ENCODE peak calls at places on chromosome 1, in eight cellular contexts. One of them, this sample, is unnamed.

GRCh38 chr1:23198373-23198772 is 18.9 kb downstream of the HTR1D start:
- DNase-seq in dorsolateral prefrontal cortex: no peak
- DNase-seq in fibroblast of lung: peak
- DNase-seq in substantia nigra: no peak
- DNase-seq in tibial artery: no peak
- DNase-seq in lower lobe of right lung: no peak
- DNase-seq in upper lobe of right lung: no peak
- DNase-seq in GM23248: peak
- DNase-seq in this sample: no peak

GRCh38 chr1:50697440-50698421 is 262.3 kb downstream of the FAF1 start:
- DNase-seq in lower lobe of right lung: no peak
- DNase-seq in upper lobe of right lung: no peak
- DNase-seq in substantia nigra: peak
- DNase-seq in GM23248: peak
- DNase-seq in dorsolateral prefrontal cortex: no peak
- DNase-seq in tibial artery: no peak
- DNase-seq in fibroblast of lung: peak
- DNase-seq in this sample: no peak

GRCh38 chr1:178323067-178323466 is 173.7 kb downstream of the CLEC20A start:
- DNase-seq in fibroblast of lung: no peak
- DNase-seq in upper lobe of right lung: no peak
- DNase-seq in lower lobe of right lung: no peak
- DNase-seq in GM23248: no peak
- DNase-seq in tibial artery: no peak
- DNase-seq in substantia nigra: no peak
- DNase-seq in dorsolateral prefrontal cortex: no peak
- DNase-seq in this sample: no peak

GRCh38 chr1:175129997-175130648 is 62.5 kb downstream of the KIAA0040 start:
- DNase-seq in fibroblast of lung: no peak
- DNase-seq in dorsolateral prefrontal cortex: no peak
- DNase-seq in lower lobe of right lung: no peak
- DNase-seq in upper lobe of right lung: no peak
- DNase-seq in substantia nigra: no peak
- DNase-seq in tibial artery: no peak
- DNase-seq in GM23248: no peak
- DNase-seq in this sample: no peak

GRCh38 chr1:31637915-31638673 is 6.6 kb downstream of the PEF1 start:
- DNase-seq in upper lobe of right lung: no peak
- DNase-seq in dorsolateral prefrontal cortex: no peak
- DNase-seq in tibial artery: no peak
- DNase-seq in GM23248: no peak
- DNase-seq in fibroblast of lung: no peak
- DNase-seq in substantia nigra: no peak
- DNase-seq in lower lobe of right lung: no peak
- DNase-seq in this sample: no peak

GRCh38 chr1:204446413-204447111 is 34.9 kb upstream of the PPP1R15B start:
- DNase-seq in GM23248: peak
- DNase-seq in upper lobe of right lung: peak
- DNase-seq in lower lobe of right lung: peak
- DNase-seq in dorsolateral prefrontal cortex: peak
- DNase-seq in substantia nigra: peak
- DNase-seq in fibroblast of lung: peak
- DNase-seq in tibial artery: no peak
- DNase-seq in this sample: peak

GRCh38 chr1:67685558-67686271 is 714 bp downstream of the GADD45A start:
- DNase-seq in substantia nigra: no peak
- DNase-seq in GM23248: peak
- DNase-seq in lower lobe of right lung: peak
- DNase-seq in tibial artery: peak
- DNase-seq in upper lobe of right lung: peak
- DNase-seq in dorsolateral prefrontal cortex: no peak
- DNase-seq in fibroblast of lung: no peak
- DNase-seq in this sample: peak

GRCh38 chr1:109935451-109935900 is 24.8 kb downstream of the CSF1 start:
- DNase-seq in dorsolateral prefrontal cortex: no peak
- DNase-seq in tibial artery: no peak
- DNase-seq in GM23248: no peak
- DNase-seq in lower lobe of right lung: no peak
- DNase-seq in fibroblast of lung: no peak
- DNase-seq in substantia nigra: no peak
- DNase-seq in upper lobe of right lung: peak
- DNase-seq in this sample: no peak

GRCh38 chr1:26321315-26322041 is 3.7 kb downstream of the CD52 start:
- DNase-seq in tibial artery: peak
- DNase-seq in substantia nigra: peak
- DNase-seq in upper lobe of right lung: peak
- DNase-seq in dorsolateral prefrontal cortex: peak
- DNase-seq in GM23248: peak
- DNase-seq in lower lobe of right lung: peak
- DNase-seq in fibroblast of lung: peak
- DNase-seq in this sample: peak

GRCh38 chr1:53197301-53198205 is 929 bp downstream of the CPT2 start:
- DNase-seq in tibial artery: no peak
- DNase-seq in lower lobe of right lung: no peak
- DNase-seq in GM23248: peak
- DNase-seq in substantia nigra: no peak
- DNase-seq in fibroblast of lung: no peak
- DNase-seq in dorsolateral prefrontal cortex: no peak
- DNase-seq in upper lobe of right lung: no peak
- DNase-seq in this sample: no peak

GRCh38 chr1:10814954-10815862 is 18.8 kb upstream of the CASZ1 start:
- DNase-seq in dorsolateral prefrontal cortex: no peak
- DNase-seq in tibial artery: no peak
- DNase-seq in substantia nigra: no peak
- DNase-seq in fibroblast of lung: no peak
- DNase-seq in upper lobe of right lung: no peak
- DNase-seq in GM23248: no peak
- DNase-seq in lower lobe of right lung: no peak
- DNase-seq in this sample: no peak

GRCh38 chr1:231931846-231932454 is 305.4 kb downstream of the DISC1 start:
- DNase-seq in tibial artery: no peak
- DNase-seq in GM23248: no peak
- DNase-seq in upper lobe of right lung: no peak
- DNase-seq in substantia nigra: no peak
- DNase-seq in dorsolateral prefrontal cortex: no peak
- DNase-seq in lower lobe of right lung: no peak
- DNase-seq in fibroblast of lung: no peak
- DNase-seq in this sample: no peak

GRCh38 chr1:231929311-231929710 is 302.7 kb downstream of the DISC1 start:
- DNase-seq in GM23248: peak
- DNase-seq in upper lobe of right lung: no peak
- DNase-seq in dorsolateral prefrontal cortex: no peak
- DNase-seq in tibial artery: no peak
- DNase-seq in fibroblast of lung: peak
- DNase-seq in substantia nigra: no peak
- DNase-seq in lower lobe of right lung: no peak
- DNase-seq in this sample: no peak

GRCh38 chr1:231927431-231927830 is 300.8 kb downstream of the DISC1 start:
- DNase-seq in tibial artery: no peak
- DNase-seq in upper lobe of right lung: no peak
- DNase-seq in dorsolateral prefrontal cortex: no peak
- DNase-seq in lower lobe of right lung: no peak
- DNase-seq in substantia nigra: no peak
- DNase-seq in GM23248: no peak
- DNase-seq in fibroblast of lung: no peak
- DNase-seq in this sample: no peak

GRCh38 chr1:231931146-231931545 is 304.6 kb downstream of the DISC1 start:
- DNase-seq in tibial artery: no peak
- DNase-seq in GM23248: no peak
- DNase-seq in upper lobe of right lung: no peak
- DNase-seq in substantia nigra: no peak
- DNase-seq in fibroblast of lung: no peak
- DNase-seq in dorsolateral prefrontal cortex: no peak
- DNase-seq in lower lobe of right lung: no peak
- DNase-seq in this sample: no peak

GRCh38 chr1:231930257-231930947 is 303.8 kb downstream of the DISC1 start:
- DNase-seq in upper lobe of right lung: no peak
- DNase-seq in tibial artery: no peak
- DNase-seq in GM23248: no peak
- DNase-seq in fibroblast of lung: no peak
- DNase-seq in dorsolateral prefrontal cortex: no peak
- DNase-seq in lower lobe of right lung: no peak
- DNase-seq in substantia nigra: no peak
- DNase-seq in this sample: no peak
- H3K27ac ChIP-seq in upper lobe of right lung: no peak
- H3K27ac ChIP-seq in tibial artery: no peak
- H3K27ac ChIP-seq in GM23248: no peak
- H3K27ac ChIP-seq in fibroblast of lung: no peak
- H3K27ac ChIP-seq in dorsolateral prefrontal cortex: no peak
- H3K27ac ChIP-seq in lower lobe of right lung: no peak
- H3K27ac ChIP-seq in substantia nigra: no peak
- H3K27ac ChIP-seq in this sample: peak

GRCh38 chr1:207039380-207040180 is 7.0 kb upstream of the C1orf116 start:
- DNase-seq in lower lobe of right lung: no peak
- DNase-seq in GM23248: no peak
- DNase-seq in fibroblast of lung: no peak
- DNase-seq in dorsolateral prefrontal cortex: no peak
- DNase-seq in tibial artery: no peak
- DNase-seq in substantia nigra: no peak
- DNase-seq in upper lobe of right lung: no peak
- DNase-seq in this sample: no peak
- H3K27ac ChIP-seq in lower lobe of right lung: no peak
- H3K27ac ChIP-seq in GM23248: peak
- H3K27ac ChIP-seq in fibroblast of lung: no peak
- H3K27ac ChIP-seq in dorsolateral prefrontal cortex: no peak
- H3K27ac ChIP-seq in tibial artery: no peak
- H3K27ac ChIP-seq in substantia nigra: no peak
- H3K27ac ChIP-seq in upper lobe of right lung: no peak
- H3K27ac ChIP-seq in this sample: peak

GRCh38 chr1:156900019-156900718 is 6.7 kb downstream of the PEAR1 start:
- DNase-seq in lower lobe of right lung: peak
- DNase-seq in dorsolateral prefrontal cortex: no peak
- DNase-seq in tibial artery: no peak
- DNase-seq in fibroblast of lung: peak
- DNase-seq in upper lobe of right lung: no peak
- DNase-seq in substantia nigra: no peak
- DNase-seq in GM23248: peak
- DNase-seq in this sample: no peak
- H3K27ac ChIP-seq in lower lobe of right lung: no peak
- H3K27ac ChIP-seq in dorsolateral prefrontal cortex: no peak
- H3K27ac ChIP-seq in tibial artery: no peak
- H3K27ac ChIP-seq in fibroblast of lung: peak
- H3K27ac ChIP-seq in upper lobe of right lung: no peak
- H3K27ac ChIP-seq in substantia nigra: no peak
- H3K27ac ChIP-seq in GM23248: no peak
- H3K27ac ChIP-seq in this sample: peak

DNA sequence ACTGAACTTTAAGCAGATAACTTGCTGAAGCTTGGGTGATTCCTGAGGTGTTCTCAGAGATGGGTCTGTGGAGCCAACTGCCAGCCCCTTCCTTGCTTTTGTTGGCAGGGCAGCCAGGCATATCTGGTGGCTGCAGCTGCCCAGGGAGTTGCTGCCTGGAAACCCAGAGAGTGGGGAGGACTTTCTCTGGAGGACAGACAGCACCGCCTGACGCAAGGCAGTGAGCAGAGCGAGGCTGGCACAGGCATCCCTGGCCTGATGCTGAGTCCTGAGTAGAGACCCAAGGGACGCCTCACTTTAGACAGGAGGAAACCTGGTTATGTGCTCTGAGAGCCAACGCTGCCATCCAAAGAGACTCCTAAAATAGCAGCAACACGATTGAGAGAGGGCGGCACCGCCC is 9.8 kb upstream of the OLFML2B start:
- DNase-seq in fibroblast of lung: no peak
- DNase-seq in tibial artery: peak
- DNase-seq in dorsolateral prefrontal cortex: no peak
- DNase-seq in substantia nigra: peak
- DNase-seq in upper lobe of right lung: no peak
- DNase-seq in lower lobe of right lung: no peak
- DNase-seq in GM23248: no peak
- DNase-seq in this sample: peak
- H3K27ac ChIP-seq in fibroblast of lung: no peak
- H3K27ac ChIP-seq in tibial artery: peak
- H3K27ac ChIP-seq in dorsolateral prefrontal cortex: peak
- H3K27ac ChIP-seq in substantia nigra: no peak
- H3K27ac ChIP-seq in upper lobe of right lung: no peak
- H3K27ac ChIP-seq in lower lobe of right lung: no peak
- H3K27ac ChIP-seq in GM23248: no peak
- H3K27ac ChIP-seq in this sample: peak

GRCh38 chr1:212432706-212433576 is at the start of gene NENF:
- DNase-seq in tibial artery: peak
- DNase-seq in dorsolateral prefrontal cortex: peak
- DNase-seq in lower lobe of right lung: peak
- DNase-seq in substantia nigra: peak
- DNase-seq in upper lobe of right lung: peak
- DNase-seq in GM23248: peak
- DNase-seq in fibroblast of lung: peak
- DNase-seq in this sample: peak
- H3K27ac ChIP-seq in tibial artery: peak
- H3K27ac ChIP-seq in dorsolateral prefrontal cortex: peak
- H3K27ac ChIP-seq in lower lobe of right lung: peak
- H3K27ac ChIP-seq in substantia nigra: peak
- H3K27ac ChIP-seq in upper lobe of right lung: peak
- H3K27ac ChIP-seq in GM23248: peak
- H3K27ac ChIP-seq in fibroblast of lung: peak
- H3K27ac ChIP-seq in this sample: peak